ENCODE peak calls at places on chromosomes 3 and 15, in seven cellular contexts. P, Z, K, W, F, R and C are unnamed samples.

GRCh38 chr3:160130950-160131349 is 94.3 kb upstream of the C3orf80 start:
- DNase-seq in K (no peak), P (peak), R (peak), W (no peak), F (no peak), Z (no peak), C (peak)

GRCh38 chr3:64238971-64239667 is 13.9 kb upstream of the PRICKLE2 start:
- DNase-seq in F (peak), K (no peak), Z (no peak), R (peak), W (no peak), P (peak), C (peak)

GRCh38 chr15:51758645-51759044 is 7.2 kb downstream of the TMOD2 start:
- DNase-seq in K (no peak), P (peak), R (peak), F (no peak), Z (no peak), W (no peak), C (peak)

GRCh38 chr15:45307230-45307924 is 55.3 kb downstream of the SLC28A2 start:
- DNase-seq in Z (no peak), F (peak), W (peak), R (peak), P (peak), K (no peak), C (peak)

GRCh38 chr15:34855893-34856292 is 60.5 kb upstream of the ACTC1 start:
- DNase-seq in Z (no peak), K (no peak), R (peak), P (peak), W (no peak), F (no peak), C (peak)

GRCh38 chr15:32122013-32122412 is 91.7 kb downstream of the CHRNA7 start:
- DNase-seq in F (no peak), K (no peak), R (no peak), Z (no peak), P (no peak), W (no peak), C (no peak)

GRCh38 chr3:185778069-185778468 is 46.8 kb downstream of the IGF2BP2 start:
- DNase-seq in R (no peak), Z (no peak), F (no peak), W (no peak), K (no peak), P (no peak), C (no peak)

GRCh38 chr15:90869601-90870353 is 1.4 kb downstream of the FURIN start:
- DNase-seq in P (peak), F (no peak), Z (no peak), R (peak), W (peak), K (peak), C (peak)

GRCh38 chr3:134194247-134194646 is 56.4 kb downstream of the RYK start:
- DNase-seq in R (no peak), K (no peak), F (no peak), P (peak), W (no peak), Z (no peak), C (no peak)

GRCh38 chr3:87359807-87360206 is 83.4 kb upstream of the POU1F1 start:
- DNase-seq in Z (peak), K (no peak), W (no peak), P (no peak), F (no peak), R (peak), C (no peak)

GRCh38 chr3:149314807-149315578 is 18.4 kb downstream of the TM4SF18 start:
- DNase-seq in K (no peak), W (no peak), R (peak), P (peak), F (peak), Z (no peak), C (peak)

GRCh38 chr3:126466886-126467610 is 8.6 kb downstream of the ZXDC start:
- DNase-seq in W (no peak), Z (no peak), P (no peak), F (no peak), R (no peak), K (peak), C (no peak)

GRCh38 chr3:13229291-13229949 is 156.2 kb upstream of the IQSEC1 start:
- DNase-seq in Z (no peak), R (peak), K (no peak), F (no peak), P (peak), W (peak), C (no peak)

GRCh38 chr3:105829879-105830622 is 38.8 kb downstream of the CBLB start:
- DNase-seq in P (no peak), W (no peak), K (no peak), Z (no peak), F (no peak), R (peak), C (no peak)

GRCh38 chr3:52891164-52891563 is 6.2 kb downstream of the STIMATE start:
- DNase-seq in P (no peak), R (no peak), K (no peak), W (no peak), Z (no peak), F (no peak), C (no peak)

GRCh38 chr3:66348696-66349095 is 127.9 kb downstream of the SLC25A26 start:
- DNase-seq in K (no peak), R (no peak), P (no peak), Z (no peak), W (no peak), F (no peak), C (no peak)

GRCh38 chr15:60660290-60661051 is 181.5 kb upstream of the ICE2 start:
- DNase-seq in Z (no peak), F (no peak), W (no peak), R (peak), K (no peak), P (peak), C (peak)

GRCh38 chr15:71748327-71748726 is 62.0 kb upstream of the NR2E3 start:
- DNase-seq in Z (no peak), F (no peak), P (no peak), R (peak), K (no peak), W (no peak), C (peak)

GRCh38 chr3:167913218-167913902 is 177.8 kb downstream of the SERPINI1 start:
- DNase-seq in W (peak), F (no peak), K (no peak), Z (no peak), P (peak), R (peak), C (peak)

GRCh38 chr3:55723653-55724406 is 236.7 kb upstream of the WNT5A start:
- DNase-seq in R (no peak), P (no peak), F (no peak), W (peak), K (no peak), Z (no peak), C (no peak)

GRCh38 chr3:142857056-142857455 is 31.8 kb downstream of the PCOLCE2 start:
- DNase-seq in P (no peak), R (peak), Z (no peak), W (peak), K (no peak), F (no peak), C (peak)

GRCh38 chr3:179652467-179653105 is at the start of gene USP13:
- DNase-seq in W (peak), P (peak), R (peak), Z (peak), K (peak), F (peak), C (peak)
- TF ChIP-seq CTCF in W (peak), P (no peak), R (no peak), Z (no peak), K (no peak), F (no peak), C (no peak)

GRCh38 chr3:195194559-195195161 is 76.3 kb downstream of the XXYLT1 start:
- DNase-seq in P (no peak), R (no peak), F (no peak), K (no peak), W (no peak), Z (no peak), C (no peak)
- H3K4me3 ChIP-seq in P (no peak), R (no peak), F (no peak), K (no peak), W (no peak), Z (no peak), C (no peak)

DNA sequence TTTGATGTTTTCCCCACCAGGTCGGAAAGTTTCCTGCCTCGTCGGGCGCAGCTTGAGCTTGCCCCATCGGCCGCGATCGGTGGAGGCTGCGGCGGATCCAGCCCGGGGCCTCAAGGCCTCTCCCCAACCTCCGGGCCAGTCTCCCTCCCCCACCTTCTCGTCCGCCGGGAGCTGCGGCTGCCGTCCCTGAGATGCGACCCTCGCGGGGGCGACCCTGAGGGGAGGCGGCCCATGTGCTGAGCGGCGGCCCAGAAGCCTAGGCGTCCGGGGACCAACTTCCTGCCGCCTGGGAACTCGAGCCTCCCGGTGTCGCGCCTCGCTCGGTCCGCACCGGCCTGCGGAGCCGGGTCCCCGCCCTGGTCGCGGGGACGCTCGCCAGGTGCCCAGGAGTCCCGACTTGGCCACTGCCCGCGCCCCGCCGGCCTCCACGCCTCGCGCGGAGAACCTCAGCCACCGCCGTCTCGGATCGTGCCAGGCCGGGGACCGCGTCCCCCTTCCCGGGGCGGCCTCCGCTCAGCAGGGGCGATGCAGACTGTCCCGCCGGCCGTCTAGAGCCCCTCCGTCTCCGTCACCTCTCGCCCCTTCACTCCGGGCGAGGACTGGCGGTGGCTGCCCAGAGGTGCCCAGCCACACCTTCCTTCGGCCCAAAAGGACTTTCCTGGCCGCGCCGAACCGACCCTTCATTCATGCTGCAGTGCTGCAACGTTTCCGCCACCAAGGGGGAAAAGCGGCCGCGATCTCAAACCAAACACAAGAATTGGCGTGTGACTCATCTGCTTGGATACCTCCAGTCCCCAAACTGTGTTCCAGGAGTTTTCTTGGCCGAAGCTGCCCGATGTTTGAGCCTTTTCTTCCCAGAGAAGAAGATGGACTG is 656 bp downstream of the SLMAP start:
- DNase-seq in R (peak), Z (peak), F (no peak), K (peak), P (peak), W (peak), C (peak)
- TF ChIP-seq CTCF in R (no peak), Z (no peak), F (no peak), K (no peak), P (no peak), W (no peak), C (no peak)

GRCh38 chr3:187291512-187292132 is at the start of gene MASP1:
- DNase-seq in Z (no peak), K (no peak), F (no peak), W (no peak), P (peak), R (no peak), C (peak)
- H3K4me3 ChIP-seq in Z (peak), K (no peak), F (peak), W (no peak), P (peak), R (no peak), C (peak)